ENCODE peak calls at places on chromosome 14, in eight cellular contexts. E is HS-27A, M is ACHN, P is osteocyte, I is cardiac muscle cell, R is SW 1271, K is lung, V is bronchial epithelial cell. S is an unnamed sample.

GRCh38 chr14:68921666-68922065 is 57.4 kb downstream of the ACTN1 start:
- DNase-seq in E (no peak), M (no peak), P (no peak), I (peak), R (no peak), K (no peak), V (no peak), S (no peak)

GRCh38 chr14:104957146-104958113 is 20.7 kb downstream of the AHNAK2 start:
- DNase-seq in E (no peak), M (no peak), P (no peak), I (no peak), R (no peak), K (no peak), V (no peak), S (no peak)

GRCh38 chr14:105087963-105088811 is 23.0 kb upstream of the GPR132 start:
- DNase-seq in E (peak), M (peak), P (peak), I (peak), R (peak), K (peak), V (peak), S (peak)

GRCh38 chr14:68660495-68660894 is 132.4 kb downstream of the ZFP36L1 start:
- DNase-seq in E (no peak), M (no peak), P (no peak), I (no peak), R (no peak), K (no peak), V (no peak), S (no peak)

GRCh38 chr14:99518441-99519346 is 37.5 kb downstream of the CCNK start:
- DNase-seq in E (no peak), M (peak), P (peak), I (peak), R (no peak), K (peak), V (peak), S (peak)

GRCh38 chr14:91229743-91230200 is 14.7 kb downstream of the GPR68 start:
- DNase-seq in E (no peak), M (peak), P (no peak), I (no peak), R (no peak), K (no peak), V (peak), S (no peak)

GRCh38 chr14:100640481-100641273 is 53.5 kb upstream of the BEGAIN start:
- DNase-seq in E (no peak), M (no peak), P (no peak), I (no peak), R (no peak), K (no peak), V (no peak), S (no peak)

GRCh38 chr14:97074456-97074855 is 277.3 kb downstream of the VRK1 start:
- DNase-seq in E (no peak), M (no peak), P (no peak), I (no peak), R (no peak), K (no peak), V (no peak), S (no peak)

S was measured in neuronal stem cell.